ENCODE peak calls at places on chromosomes 1 and 21, in five cellular contexts. J is HL-60, Q is AG10803, W is prostate gland, H is WTC11. A is an unnamed sample.

GRCh38 chr1:206081811-206082210 is 28.8 kb downstream of the RHEX start:
- DNase-seq in J (peak), Q (no peak), W (no peak), H (no peak), A (no peak)

GRCh38 chr1:53262000-53262399 is 23.7 kb upstream of the MAGOH start:
- DNase-seq in J (no peak), Q (no peak), W (no peak), H (no peak), A (no peak)

GRCh38 chr1:205561501-205562203 is 57.2 kb downstream of the CDK18 start:
- DNase-seq in J (no peak), Q (no peak), W (no peak), H (no peak), A (no peak)

GRCh38 chr21:21366277-21366676 is 368.1 kb downstream of the NCAM2 start:
- DNase-seq in J (no peak), Q (no peak), W (no peak), H (no peak), A (no peak)

GRCh38 chr1:117416546-117417117 is 49.4 kb downstream of the MAN1A2 start:
- DNase-seq in J (no peak), Q (no peak), W (no peak), H (no peak), A (peak)

GRCh38 chr1:36542962-36543515 is 60.3 kb upstream of the CSF3R start:
- DNase-seq in J (no peak), Q (no peak), W (no peak), H (peak), A (no peak)

GRCh38 chr1:158246650-158247049 is 7.6 kb upstream of the CD1A start:
- DNase-seq in J (no peak), Q (no peak), W (no peak), H (no peak), A (no peak)

GRCh38 chr1:27592600-27593340 is 11.2 kb downstream of the AHDC1 start:
- DNase-seq in J (no peak), Q (no peak), W (no peak), H (peak), A (no peak)

GRCh38 chr1:31879981-31880608 is 58.1 kb downstream of the PTP4A2 start:
- DNase-seq in J (no peak), Q (no peak), W (no peak), H (no peak), A (no peak)

GRCh38 chr1:222643603-222643936 is 25.7 kb downstream of the MIA3 start:
- DNase-seq in J (no peak), Q (no peak), W (no peak), H (no peak), A (no peak)

GRCh38 chr1:223514644-223515043 is 121.4 kb downstream of the CCDC185 start:
- DNase-seq in J (no peak), Q (no peak), W (no peak), H (no peak), A (no peak)

GRCh38 chr1:23381233-23381885 is 11.7 kb upstream of the ZNF436 start:
- DNase-seq in J (no peak), Q (no peak), W (no peak), H (no peak), A (no peak)

DNA sequence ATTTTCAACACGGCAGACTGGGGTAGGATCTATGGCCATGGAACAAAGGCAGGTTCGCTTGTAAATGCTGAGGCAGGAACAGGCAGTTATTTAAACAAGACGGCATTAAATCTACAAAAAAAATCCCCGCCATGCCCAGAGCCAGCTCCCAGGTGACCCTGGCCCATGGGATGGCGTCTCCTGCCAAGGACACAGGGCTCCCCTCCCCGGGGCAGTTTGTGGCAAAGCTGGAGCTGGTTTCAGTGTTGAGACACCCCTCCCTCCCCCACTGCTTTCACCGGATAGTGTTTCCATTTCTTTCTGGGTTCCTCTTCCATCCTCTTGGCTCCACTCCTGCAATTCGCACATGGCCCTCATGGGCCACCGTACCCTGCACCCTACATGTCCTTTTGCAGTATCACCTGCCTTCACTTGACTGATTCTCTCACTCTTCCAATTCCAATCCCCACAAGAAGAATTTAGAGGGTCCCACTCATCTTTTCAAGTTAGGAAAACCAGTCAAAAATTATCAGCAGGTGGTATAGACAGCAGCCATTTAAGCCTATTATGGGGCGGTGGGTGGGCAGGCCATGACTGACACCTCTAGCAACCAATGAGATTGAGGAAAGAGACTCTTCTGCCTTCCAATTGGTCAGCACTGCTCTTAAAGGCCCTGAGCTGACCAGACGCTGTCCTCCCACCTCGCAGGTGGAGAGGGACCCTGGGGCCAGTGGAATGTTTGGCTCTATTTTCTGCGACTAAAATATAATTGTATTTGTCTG is 52.0 kb downstream of the OLIG1 start:
- DNase-seq in J (no peak), Q (peak), W (peak), H (peak), A (peak)
- TF ChIP-seq CTCF in J (no peak), Q (no peak), W (no peak), H (no peak), A (no peak)

DNA sequence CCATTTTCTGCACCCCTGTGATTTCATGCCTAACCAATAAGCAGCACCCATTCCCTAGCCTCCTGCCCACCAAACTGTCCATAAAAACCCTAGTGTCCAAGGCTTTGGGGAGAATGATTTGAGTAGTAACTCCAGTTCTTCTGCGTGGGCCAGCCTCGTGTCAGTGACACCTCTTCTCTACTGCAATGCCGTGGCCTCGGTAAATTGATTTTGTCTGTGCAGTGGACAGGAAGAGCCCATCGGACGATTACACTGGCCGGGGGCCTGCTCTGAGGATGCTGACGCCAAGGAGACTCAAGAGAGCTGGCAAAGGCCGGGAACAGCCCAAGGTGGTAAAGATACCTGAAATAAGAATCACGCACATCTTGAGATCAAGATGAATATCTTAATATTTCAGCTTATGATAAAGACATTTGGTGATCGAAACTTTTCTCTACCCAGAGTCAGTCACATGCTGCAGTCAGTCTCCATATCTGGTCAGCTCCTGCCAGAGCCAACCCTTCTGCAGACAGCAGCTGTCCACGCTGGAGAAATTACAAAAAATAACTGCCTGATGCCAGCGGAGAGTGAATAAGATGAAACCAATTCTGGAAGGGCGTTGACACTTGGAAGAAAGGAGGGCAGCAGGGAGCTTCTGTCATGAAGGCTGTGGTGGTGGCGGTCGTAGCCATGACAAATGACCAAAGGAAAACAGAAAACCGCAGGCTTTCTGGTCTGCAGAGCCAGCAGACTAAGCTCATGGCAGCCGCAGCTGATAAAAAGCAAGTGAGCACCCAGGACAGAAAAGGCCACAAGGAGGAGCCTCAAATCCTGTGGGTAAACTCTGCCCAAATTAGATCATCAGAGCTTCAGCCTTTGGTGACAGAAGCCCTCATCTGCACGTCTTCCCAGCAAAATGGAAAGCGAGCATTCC is 29.1 kb downstream of the RSPH1 start:
- DNase-seq in J (no peak), Q (peak), W (peak), H (no peak), A (no peak)
- TF ChIP-seq CTCF in J (peak), Q (peak), W (peak), H (no peak), A (no peak)

DNA sequence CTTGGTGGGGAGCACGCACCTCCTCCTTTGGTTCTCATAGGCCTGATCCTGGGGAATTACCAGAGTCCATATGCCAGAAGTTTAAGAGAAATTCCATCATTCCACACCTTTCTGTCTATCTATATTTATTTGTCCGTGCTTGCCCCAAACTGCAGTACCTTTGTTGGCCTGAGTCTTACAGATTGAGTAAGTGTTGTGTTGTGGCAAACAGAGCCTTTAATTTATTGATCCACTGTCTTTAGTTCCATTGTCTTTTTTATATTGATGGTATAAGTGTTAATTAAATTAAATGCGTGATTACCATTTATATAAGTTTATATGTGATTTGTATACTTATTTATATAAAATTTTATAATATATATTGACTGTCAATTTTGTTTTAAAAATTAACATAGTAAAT is 4.9 kb downstream of the SH3BGR start:
- DNase-seq in J (no peak), Q (no peak), W (no peak), H (no peak), A (no peak)
- TF ChIP-seq CTCF in J (no peak), Q (no peak), W (peak), H (no peak), A (no peak)

GRCh38 chr1:113870778-113871177 is 734 bp downstream of the PTPN22 start:
- DNase-seq in J (no peak), Q (no peak), W (no peak), H (no peak), A (no peak)

GRCh38 chr1:113871597-113872113 is at the start of gene PTPN22:
- DNase-seq in J (peak), Q (peak), W (peak), H (no peak), A (no peak)

GRCh38 chr1:113874017-113874879 is 2.7 kb upstream of the PTPN22 start:
- DNase-seq in J (peak), Q (peak), W (no peak), H (no peak), A (peak)

GRCh38 chr1:113872219-113872934 is 865 bp upstream of the PTPN22 start:
- DNase-seq in J (no peak), Q (peak), W (no peak), H (no peak), A (peak)

GRCh38 chr1:113868387-113869083 is 3.0 kb downstream of the PTPN22 start:
- DNase-seq in J (no peak), Q (peak), W (no peak), H (no peak), A (peak)
- TF ChIP-seq CTCF in J (no peak), Q (no peak), W (no peak), H (no peak), A (no peak)

GRCh38 chr1:9198538-9199361 is 35.8 kb upstream of the H6PD start:
- DNase-seq in J (no peak), Q (peak), W (no peak), H (peak), A (peak)
- TF ChIP-seq CTCF in J (no peak), Q (peak), W (peak), H (no peak), A (peak)

DNA sequence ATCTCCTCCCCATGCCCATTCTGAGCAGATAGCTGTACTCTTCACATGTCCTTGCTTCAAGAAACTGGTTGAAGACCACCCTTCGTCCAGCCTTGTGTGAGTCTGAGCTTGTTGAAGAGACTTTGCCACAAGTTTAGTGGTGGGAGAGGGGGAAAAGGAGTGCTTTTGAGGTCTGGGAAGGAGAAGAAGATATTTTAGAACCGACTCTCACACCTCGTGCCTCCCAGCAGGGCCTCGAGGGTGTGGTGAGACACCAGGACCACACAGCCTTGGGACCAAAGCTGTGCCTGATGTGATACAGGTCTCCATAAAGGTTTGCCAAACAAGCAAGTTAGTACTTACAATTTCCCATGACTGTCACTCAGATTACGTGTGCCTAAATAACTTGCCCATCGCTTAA is 201.8 kb downstream of the DYRK1A start:
- DNase-seq in J (no peak), Q (no peak), W (no peak), H (no peak), A (no peak)
- TF ChIP-seq CTCF in J (no peak), Q (no peak), W (no peak), H (no peak), A (no peak)

GRCh38 chr1:5598824-5599395 is 393.3 kb downstream of the NPHP4 start:
- DNase-seq in J (no peak), Q (no peak), W (no peak), H (no peak), A (no peak)
- TF ChIP-seq CTCF in J (no peak), Q (no peak), W (no peak), H (no peak), A (no peak)